ENCODE peak calls at places on chromosome 21, in four cellular contexts. O is GM23338, Y is stomach, U is cardiac muscle cell. B is an unnamed sample. For H3K4me1, the result is how much of the 10 kb centered on the place peaks cover.

GRCh38 chr21:17612565-17613241 is at the start of gene BTG3:
- DNase-seq in Y (peak), U (peak), O (peak), B (peak)

GRCh38 chr21:22421416-22422190 is 1423.4 kb downstream of the NCAM2 start:
- DNase-seq in Y (no peak), U (no peak), O (no peak), B (no peak)

GRCh38 chr21:18318156-18318555 is 73.5 kb downstream of the CHODL start:
- DNase-seq in Y (no peak), U (no peak), O (no peak), B (no peak)

GRCh38 chr21:24895885-24896734 is 711.2 kb downstream of the MRPL39 start:
- DNase-seq in Y (peak), O (peak), U (peak), B (peak)

GRCh38 chr21:32413697-32414578 is 1.4 kb downstream of the EVA1C start:
- DNase-seq in O (no peak), U (peak), Y (no peak), B (peak)

GRCh38 chr21:42429021-42429420 is 25.3 kb downstream of the UBASH3A start:
- DNase-seq in U (no peak), O (no peak), Y (no peak), B (no peak)

GRCh38 chr21:34916446-34916845 is 132.7 kb downstream of the RUNX1 start:
- DNase-seq in U (peak), Y (no peak), O (no peak), B (no peak)

GRCh38 chr21:36504067-36505058 is 24.4 kb upstream of the CLDN14 start:
- DNase-seq in O (peak), Y (no peak), U (peak), B (peak)

GRCh38 chr21:16194851-16195251 is 465.1 kb downstream of the USP25 start:
- DNase-seq in U (peak), Y (no peak), O (no peak), B (no peak)

GRCh38 chr21:43365611-43366426 is 61.1 kb downstream of the SIK1 start:
- DNase-seq in U (peak), O (no peak), Y (no peak), B (no peak)

GRCh38 chr21:35565204-35565611 is 495.1 kb downstream of the SETD4 start:
- DNase-seq in Y (peak), O (no peak), U (peak), B (no peak)

GRCh38 chr21:26120833-26121232 is 49.7 kb downstream of the APP start:
- DNase-seq in Y (no peak), O (peak), U (peak), B (no peak)

GRCh38 chr21:31426235-31426797 is 82.3 kb upstream of the TIAM1 start:
- DNase-seq in Y (no peak), O (no peak), U (no peak), B (no peak)

GRCh38 chr21:25170681-25171080 is 436.6 kb downstream of the MRPL39 start:
- DNase-seq in Y (no peak), U (no peak), O (no peak), B (no peak)

GRCh38 chr21:43854773-43855633 is 10.0 kb upstream of the AGPAT3 start:
- DNase-seq in Y (no peak), O (no peak), U (peak), B (no peak)

GRCh38 chr21:42636535-42636914 is 16.9 kb upstream of the PDE9A start:
- DNase-seq in Y (no peak), U (peak), O (no peak), B (no peak)

GRCh38 chr21:42433946-42434551 is 30.3 kb downstream of the UBASH3A start:
- DNase-seq in U (no peak), O (no peak), Y (peak), B (no peak)

GRCh38 chr21:35926003-35926541 is 134.3 kb downstream of the SETD4 start:
- DNase-seq in U (no peak), O (no peak), Y (no peak), B (no peak)

GRCh38 chr21:42088658-42089057 is 17.5 kb downstream of the UMODL1 start:
- DNase-seq in U (no peak), O (no peak), Y (no peak), B (no peak)

GRCh38 chr21:39134288-39134810 is 48.9 kb downstream of the PSMG1 start:
- DNase-seq in O (no peak), U (no peak), Y (no peak), B (no peak)

GRCh38 chr21:39136711-39137110 is 46.5 kb downstream of the PSMG1 start:
- DNase-seq in Y (no peak), O (no peak), U (no peak), B (no peak)

GRCh38 chr21:39132248-39132647 is 51.0 kb downstream of the PSMG1 start:
- DNase-seq in O (no peak), U (no peak), Y (no peak), B (no peak)

GRCh38 chr21:39141502-39141901 is 41.7 kb downstream of the PSMG1 start:
- DNase-seq in U (peak), O (no peak), Y (no peak), B (no peak)

GRCh38 chr21:39137248-39138186 is 45.7 kb downstream of the PSMG1 start:
- DNase-seq in O (peak), Y (no peak), U (peak), B (no peak)
- H3K4me1 ChIP-seq in O (under half), Y (under half), U (under half), B (under half)

GRCh38 chr21:28124541-28124940 is 868.1 kb downstream of the LTN1 start:
- DNase-seq in U (no peak), O (no peak), Y (no peak), B (no peak)
- H3K4me1 ChIP-seq in U (under half), O (under half), Y (under half), B (under half)

GRCh38 chr21:44933199-44933937 is 6.5 kb upstream of the SLX9 start:
- DNase-seq in O (no peak), Y (no peak), U (no peak), B (no peak)

GRCh38 chr21:44931137-44931500 is 8.7 kb upstream of the SLX9 start:
- DNase-seq in Y (no peak), O (peak), U (peak), B (no peak)

GRCh38 chr21:44933938-44934260 is 5.9 kb upstream of the SLX9 start:
- DNase-seq in U (no peak), Y (no peak), O (no peak), B (no peak)

GRCh38 chr21:44931501-44932365 is 8.1 kb upstream of the SLX9 start:
- DNase-seq in U (no peak), O (no peak), Y (no peak), B (no peak)

DNA sequence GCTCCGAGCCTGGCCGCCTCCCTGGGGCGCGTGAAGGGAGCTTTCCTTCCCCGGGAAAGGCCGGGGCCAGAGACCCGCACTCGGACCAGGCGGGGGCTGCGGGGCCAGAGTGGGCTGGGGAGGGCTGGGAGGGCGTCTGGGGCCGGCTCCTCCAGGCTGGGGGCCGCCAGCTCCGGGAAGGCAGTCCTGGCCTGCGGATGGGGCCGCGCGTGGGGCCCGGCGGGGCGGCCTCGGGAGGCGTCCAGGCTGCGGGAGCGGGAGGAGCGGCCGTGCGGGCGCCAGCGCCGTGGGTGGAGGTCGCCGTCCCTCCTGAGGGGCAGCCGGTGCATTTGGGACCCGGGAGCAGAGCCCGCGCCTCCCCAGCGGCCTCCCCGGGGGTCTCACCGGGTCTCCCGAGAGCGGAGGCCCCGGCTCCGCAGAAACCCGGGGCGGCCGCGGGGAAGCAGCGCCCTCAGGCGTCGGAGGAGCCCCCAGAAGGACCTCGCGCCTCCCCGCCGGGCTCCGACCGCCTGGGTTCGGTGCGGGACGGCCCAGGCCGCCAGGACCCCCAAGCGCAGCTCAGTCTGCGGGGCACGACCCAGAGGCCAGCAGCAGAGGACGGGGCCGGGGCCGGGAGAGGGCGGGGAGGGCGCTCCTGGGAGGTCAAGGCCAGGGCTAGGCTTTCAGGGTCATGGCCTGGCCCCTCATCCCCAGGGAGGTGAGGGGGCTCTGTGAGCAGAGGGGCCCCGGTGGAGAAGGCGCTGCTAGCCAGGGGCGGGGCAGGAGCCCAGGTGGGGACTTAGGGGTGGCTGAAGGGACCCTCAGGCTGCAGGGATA is 7.3 kb upstream of the SLX9 start:
- DNase-seq in U (peak), Y (no peak), O (no peak), B (no peak)
- H3K4me1 ChIP-seq in U (under half), Y (half or more), O (under half), B (under half)

DNA sequence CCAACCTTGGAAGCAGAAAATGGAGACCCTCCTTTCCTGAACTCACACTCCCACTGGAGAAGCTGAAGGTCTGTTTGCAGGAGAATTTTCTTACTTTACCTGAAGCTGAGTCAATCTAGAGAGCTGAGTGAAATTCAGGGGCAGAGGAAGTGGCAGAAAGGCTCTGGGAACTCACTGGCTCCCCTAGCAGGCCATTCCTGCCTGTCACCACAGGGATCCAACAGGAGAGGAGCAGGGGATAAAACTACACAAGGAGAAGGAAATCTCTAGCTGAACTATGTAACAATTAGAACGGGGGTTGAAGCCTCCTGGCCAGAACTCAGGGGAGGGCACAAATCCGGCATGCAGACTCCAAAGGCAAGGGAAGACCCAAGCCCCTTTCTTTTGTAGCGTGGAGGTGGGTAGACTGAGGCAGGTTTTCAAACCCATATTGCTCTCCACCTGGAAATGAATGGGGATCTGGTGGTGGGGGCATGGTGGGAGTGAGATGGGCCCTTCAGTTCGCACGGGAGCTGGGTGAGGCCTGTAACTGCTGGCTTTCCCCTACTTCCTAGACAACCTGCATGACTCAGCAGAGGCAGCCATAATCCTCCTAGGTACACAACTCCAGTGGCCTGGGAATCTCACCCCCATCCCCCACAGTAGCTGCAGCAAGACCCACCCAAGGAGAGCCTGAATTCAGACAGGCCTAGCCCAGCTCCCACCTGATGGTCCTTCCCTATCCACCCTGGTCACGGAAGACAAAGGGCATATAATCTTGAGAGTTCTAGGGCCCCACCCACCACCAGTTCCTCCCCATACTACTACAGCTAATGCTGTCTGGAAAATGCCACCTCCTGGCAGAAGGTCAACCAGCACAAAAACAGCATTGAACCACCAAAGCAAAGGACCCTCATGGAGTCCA is 158.1 kb downstream of the LTN1 start:
- DNase-seq in U (no peak), O (peak), Y (no peak), B (no peak)
- H3K4me1 ChIP-seq in U (under half), O (under half), Y (under half), B (under half)

DNA sequence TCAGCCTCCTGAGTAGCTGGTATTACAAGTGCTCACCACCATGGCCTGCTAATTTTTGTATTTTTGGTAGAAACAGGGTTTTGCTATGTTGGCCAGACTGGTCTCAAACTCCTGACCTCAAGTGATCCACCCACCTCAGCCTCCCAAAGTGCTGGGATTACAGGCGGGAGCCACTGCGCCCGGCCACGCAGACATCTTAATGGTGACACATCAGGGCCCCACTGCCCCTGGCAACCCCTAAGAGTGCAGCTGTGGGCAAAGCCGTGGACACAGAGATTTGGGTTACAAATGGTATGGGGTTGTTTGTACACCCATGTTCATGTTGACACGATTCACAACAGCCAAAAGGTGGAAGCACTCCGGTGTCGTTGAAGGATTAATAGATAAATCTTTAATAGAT is 29.8 kb downstream of the IFNGR2 start:
- DNase-seq in U (no peak), O (no peak), Y (no peak), B (no peak)
- H3K4me1 ChIP-seq in U (under half), O (under half), Y (half or more), B (under half)

DNA sequence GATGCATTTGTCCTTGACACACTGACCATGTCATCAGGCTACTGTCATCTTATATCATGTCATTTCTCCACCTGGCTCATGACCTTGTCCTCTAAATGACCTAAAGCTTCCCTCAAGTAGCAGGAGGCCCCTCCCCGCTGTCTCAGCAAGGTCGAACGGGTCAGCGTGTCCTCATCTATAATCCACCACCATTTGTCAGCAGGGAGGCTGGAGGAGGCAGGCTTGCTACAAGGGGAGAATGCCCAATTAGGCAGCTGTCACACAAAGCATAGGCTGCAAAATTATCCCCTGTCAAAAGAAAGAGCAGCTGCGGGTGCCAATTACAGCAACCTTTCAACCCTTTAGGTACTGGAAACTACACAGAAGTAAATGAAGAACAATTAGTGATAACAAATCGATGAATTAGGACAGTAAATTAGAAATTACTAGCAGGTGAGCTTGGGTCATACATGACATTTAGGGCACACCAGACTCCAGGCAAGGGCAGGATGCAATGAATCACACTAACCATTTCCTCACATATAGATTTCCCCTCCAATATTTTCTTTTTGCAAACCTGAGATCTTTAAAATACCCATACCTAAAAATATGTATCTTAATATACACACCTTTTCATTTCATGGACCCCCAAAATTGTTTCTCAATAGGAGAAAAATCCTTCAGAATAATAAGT is 61.2 kb downstream of the NRIP1 start:
- DNase-seq in U (no peak), Y (no peak), O (peak), B (no peak)
- H3K4me1 ChIP-seq in U (under half), Y (half or more), O (under half), B (under half)

DNA sequence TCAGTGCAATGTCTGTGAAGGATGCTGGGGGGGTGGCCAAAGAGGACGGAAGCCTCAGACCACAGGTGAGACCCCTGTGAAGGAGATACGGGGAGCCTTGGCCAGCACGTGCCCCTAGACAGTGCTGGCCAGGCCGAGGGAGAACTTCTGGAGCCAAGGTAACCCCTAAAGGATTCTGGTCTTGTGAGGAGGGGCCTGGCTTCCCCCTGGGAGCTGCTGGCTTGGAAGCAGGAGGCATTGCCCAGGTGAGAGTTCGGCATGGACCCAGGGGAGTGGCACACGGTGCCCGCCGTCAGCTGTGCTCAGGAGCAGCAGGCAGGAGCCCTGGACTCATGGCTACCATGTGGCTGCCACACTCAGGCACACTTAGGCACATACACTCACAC is 1.3 kb upstream of the COL6A2 start:
- DNase-seq in O (no peak), Y (no peak), U (no peak), B (no peak)
- H3K4me1 ChIP-seq in O (under half), Y (under half), U (under half), B (under half)

DNA sequence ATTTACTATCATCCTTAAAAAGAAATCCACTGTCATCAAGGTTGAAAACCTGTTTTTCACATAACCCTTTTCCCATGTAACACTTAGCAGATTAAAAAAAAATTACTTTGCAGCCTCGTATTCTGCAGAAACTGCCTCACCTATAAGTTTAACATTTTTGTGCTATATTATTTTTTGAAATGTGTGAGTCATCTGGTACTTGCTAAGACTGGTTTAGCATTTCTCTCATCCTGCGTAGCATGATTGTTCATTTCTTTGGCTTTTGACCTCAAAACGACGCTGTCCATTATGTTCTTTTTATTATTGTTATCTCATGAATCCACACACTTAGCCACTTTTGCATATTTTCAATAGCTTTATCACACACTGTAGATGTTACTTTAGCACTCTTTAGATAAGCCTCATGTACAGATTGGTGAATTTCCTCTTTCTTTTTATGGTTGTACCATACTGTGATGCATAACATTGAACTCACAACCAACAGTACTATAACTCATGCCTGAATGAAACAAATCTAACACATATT is 1005.0 kb upstream of the NCAM2 start:
- DNase-seq in U (no peak), Y (no peak), O (no peak), B (no peak)
- H3K4me1 ChIP-seq in U (under half), Y (under half), O (under half), B (under half)

B was measured in prostate gland.